ENCODE peak calls at places on chromosome 3, in eight cellular contexts. U is esophagus squamous epithelium, X is H1, D is gastrocnemius medialis, Z is ovary, T is IMR-90, H is Peyer's patch, G is breast epithelium. Q is an unnamed sample.

GRCh38 chr3:132343018-132343612 is 25.9 kb downstream of the ACP3 start:
- DNase-seq in Z (peak; percentile 60), D (no peak), T (peak; percentile 66), U (no peak), H (no peak), G (no peak), X (no peak), Q (no peak)

GRCh38 chr3:192038726-192039125 is 577.8 kb downstream of the PYDC2 start:
- DNase-seq in T (no peak), U (no peak), Z (no peak), X (no peak), D (no peak), G (no peak), H (no peak), Q (no peak)

GRCh38 chr3:75138345-75138744 is 523.9 kb upstream of the CNTN3 start:
- DNase-seq in X (no peak), G (no peak), Z (no peak), D (no peak), U (no peak), T (no peak), H (no peak), Q (no peak)

GRCh38 chr3:56702487-56703315 is 19.6 kb upstream of the TASOR start:
- DNase-seq in D (peak; percentile 18), Z (peak; percentile 68), G (no peak), T (peak; percentile 76), H (no peak), X (no peak), U (no peak), Q (no peak)

GRCh38 chr3:69161587-69162196 is 39.3 kb upstream of the LMOD3 start:
- DNase-seq in X (no peak), Z (peak; percentile 46), G (no peak), D (no peak), H (no peak), T (peak; percentile 53), U (no peak), Q (peak; percentile 21)

GRCh38 chr3:16476636-16477035 is 36.9 kb downstream of the RFTN1 start:
- DNase-seq in H (no peak), X (no peak), T (peak; percentile 99), U (no peak), D (no peak), G (no peak), Z (no peak), Q (no peak)

GRCh38 chr3:59517448-59517847 is 467.6 kb upstream of the CFAP20DC start:
- DNase-seq in D (no peak), H (no peak), U (no peak), T (no peak), X (no peak), G (no peak), Z (no peak), Q (no peak)

GRCh38 chr3:115004201-115005140 is 142.6 kb downstream of the ZBTB20 start:
- DNase-seq in X (no peak), H (no peak), T (no peak), D (no peak), U (no peak), G (no peak), Z (no peak), Q (no peak)

GRCh38 chr3:46711305-46711704 is 6.4 kb downstream of the PRSS50 start:
- DNase-seq in H (no peak), D (no peak), X (no peak), G (peak; percentile 7), Z (peak; percentile 8), U (no peak), T (no peak), Q (no peak)

GRCh38 chr3:149352556-149352955 is 19.1 kb upstream of the TM4SF18 start:
- DNase-seq in U (no peak), T (peak; percentile 58), D (no peak), G (no peak), H (peak; percentile 53), Z (peak; percentile 54), X (peak; percentile 66), Q (peak; percentile 33)

GRCh38 chr3:13851997-13852637 is 27.8 kb downstream of the WNT7A start:
- DNase-seq in X (no peak), U (no peak), G (no peak), H (no peak), D (no peak), T (no peak), Z (no peak), Q (no peak)

GRCh38 chr3:15098503-15099363 is at the start of gene RBSN:
- DNase-seq in Z (peak; percentile 90), D (peak; percentile 92), X (peak; percentile 70), H (peak; percentile 95), U (peak; percentile 80), T (peak; percentile 92), G (peak; percentile 93), Q (peak; percentile 76)
- TF ChIP-seq POLR2A in Z (peak; percentile 34), D (peak; percentile 86), X (peak; percentile 78), H (peak; percentile 65), U (peak; percentile 67), T (peak; percentile 69), G (peak; percentile 52), Q (peak; percentile 82)

DNA sequence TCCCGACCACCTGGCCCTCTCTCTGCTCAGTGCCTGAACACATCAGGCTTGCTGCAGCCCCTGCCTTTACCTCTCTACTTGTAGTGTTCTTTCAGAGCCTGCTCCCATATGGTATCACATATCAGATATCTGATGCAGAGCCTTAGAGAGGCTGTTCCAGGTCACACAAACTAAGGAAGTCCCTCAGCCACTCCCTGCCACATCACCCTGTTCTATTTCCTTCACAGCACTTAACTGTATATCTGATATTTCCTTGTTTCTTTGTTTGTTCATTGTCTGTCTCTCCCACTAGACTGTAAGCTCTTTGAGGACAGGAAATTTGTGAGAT is 976 bp upstream of the ALDH1L1 start:
- DNase-seq in T (no peak), D (peak; percentile 32), H (no peak), U (no peak), Z (no peak), X (no peak), G (no peak), Q (no peak)
- TF ChIP-seq POLR2A in T (no peak), D (no peak), H (no peak), U (no peak), Z (no peak), X (no peak), G (no peak), Q (no peak)

DNA sequence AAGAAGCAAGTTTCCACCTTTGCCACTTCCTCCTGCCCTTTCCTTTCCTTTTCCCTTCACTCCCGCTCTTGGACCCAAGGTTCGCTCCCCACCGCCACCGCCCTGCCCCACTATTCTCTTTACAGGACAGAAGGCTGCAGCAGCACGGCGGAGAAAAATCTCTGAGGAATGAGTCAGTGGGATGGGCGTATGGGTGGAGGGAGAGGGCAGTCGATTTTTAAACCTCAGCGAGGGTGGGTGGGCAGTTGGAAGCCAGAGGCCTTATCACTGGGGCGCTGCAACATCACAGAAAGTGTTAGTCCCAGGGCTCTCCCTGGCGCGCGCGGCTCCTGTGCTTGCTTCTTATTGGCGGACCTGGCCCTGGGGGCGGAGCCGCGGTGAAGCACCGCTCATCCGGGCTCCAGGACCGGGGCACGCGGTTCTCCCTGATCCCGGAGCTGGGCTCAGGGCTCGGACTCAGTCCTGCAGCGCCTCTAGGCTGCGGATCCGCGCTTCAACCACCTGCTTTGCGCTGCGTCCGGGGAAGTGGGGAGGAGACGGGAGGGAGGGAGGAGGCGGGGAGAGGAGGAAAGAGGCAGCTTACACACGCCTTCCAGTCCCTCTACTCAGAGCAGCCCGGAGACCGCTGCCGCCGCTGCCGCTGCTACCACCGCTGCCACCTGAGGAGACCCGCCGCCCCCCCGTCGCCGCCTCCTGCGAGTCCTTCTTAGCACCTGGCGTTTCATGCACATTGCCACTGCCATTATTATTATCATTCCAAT is at the start of gene ALCAM:
- DNase-seq in X (peak; percentile 96), Z (peak; percentile 93), U (peak; percentile 45), T (peak; percentile 99), H (peak; percentile 96), D (peak; percentile 68), G (peak; percentile 94), Q (peak; percentile 48)
- TF ChIP-seq POLR2A in X (peak; percentile 7), Z (peak; percentile 69), U (peak; percentile 79), T (peak; percentile 78), H (peak; percentile 83), D (no peak), G (peak; percentile 49), Q (peak; percentile 70)

GRCh38 chr3:97971679-97972567 is at the start of gene RIOX2:
- DNase-seq in T (peak; percentile 62), G (peak; percentile 68), H (peak; percentile 84), D (peak; percentile 68), X (no peak), Z (peak; percentile 65), U (peak; percentile 14), Q (peak; percentile 70)
- TF ChIP-seq POLR2A in T (no peak), G (no peak), H (no peak), D (peak; percentile 89), X (no peak), Z (peak; percentile 30), U (peak; percentile 65), Q (peak; percentile 82)

DNA sequence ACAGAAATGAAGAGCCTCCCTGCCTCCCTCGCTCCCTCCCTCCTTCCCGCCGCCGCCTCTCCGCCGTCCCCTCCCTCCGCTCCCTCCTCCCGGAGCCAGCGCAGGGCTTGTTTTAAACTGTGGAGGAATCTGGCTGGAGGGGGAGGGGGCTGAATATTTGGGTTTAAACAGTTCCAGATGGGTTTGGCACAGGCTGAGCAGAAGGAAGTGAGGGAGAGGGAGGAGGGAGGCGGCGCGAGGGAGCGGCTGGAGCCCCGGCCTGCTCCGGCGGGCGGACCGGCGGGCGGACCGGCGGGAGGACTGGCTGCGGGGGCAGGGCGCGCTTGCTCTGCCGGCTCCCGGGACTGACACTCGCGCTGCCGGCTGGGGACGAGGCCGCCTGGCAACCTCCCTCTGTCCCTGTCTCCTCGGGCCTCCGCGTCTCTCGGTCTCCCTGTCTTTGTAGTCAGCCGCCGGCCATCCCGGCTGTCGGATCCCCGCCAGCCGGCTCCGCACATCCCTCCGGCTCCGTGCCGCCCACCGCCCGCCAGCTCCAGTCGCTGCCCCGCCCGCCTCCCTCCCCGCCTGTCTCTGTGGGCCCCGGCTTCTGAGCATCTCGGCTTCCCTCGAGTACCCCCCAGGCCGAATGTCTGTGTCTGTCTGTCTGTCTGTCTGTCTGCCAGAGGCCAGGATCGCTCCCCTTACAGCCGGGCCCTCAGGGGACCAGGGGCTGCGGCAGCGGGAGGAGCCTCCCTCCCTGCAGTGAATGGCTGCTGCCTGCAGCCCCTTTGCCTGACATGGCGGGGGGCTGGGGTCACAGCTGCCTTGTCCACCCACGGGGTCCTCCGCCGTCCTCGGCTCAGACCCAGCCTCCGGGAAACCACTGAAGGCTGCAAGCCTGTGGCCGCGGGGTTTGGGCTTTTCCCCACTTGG is 7.6 kb downstream of the EPHB3 start:
- DNase-seq in G (peak; percentile 81), Z (peak; percentile 94), U (peak; percentile 31), H (peak; percentile 77), T (peak; percentile 97), D (peak; percentile 48), X (no peak), Q (no peak)
- TF ChIP-seq POLR2A in G (no peak), Z (no peak), U (no peak), H (no peak), T (no peak), D (no peak), X (no peak), Q (no peak)

Q was measured in GM12892.